ENCODE peak calls at places on chromosome 7, in four cellular contexts. B, J, Q and H are unnamed samples.

GRCh38 chr7:155999631-156000489 is 187.6 kb upstream of the SHH start:
- DNase-seq in Q (no peak), B (no peak), J (no peak), H (no peak)

GRCh38 chr7:69129524-69129923 is 468.8 kb upstream of the AUTS2 start:
- DNase-seq in B (no peak), J (no peak), Q (no peak), H (no peak)

GRCh38 chr7:108529341-108529740 is 3.4 kb upstream of the PNPLA8 start:
- DNase-seq in Q (no peak), J (no peak), B (no peak), H (no peak)

GRCh38 chr7:40211291-40212003 is 76.6 kb downstream of the SUGCT start:
- DNase-seq in J (no peak), B (peak; percentile 72), Q (no peak), H (no peak)

GRCh38 chr7:101186839-101187448 is 6.9 kb upstream of the NAT16 start:
- DNase-seq in Q (no peak), B (no peak), J (no peak), H (peak; percentile 43)

GRCh38 chr7:34299066-34299465 is 359.0 kb upstream of the NPSR1 start:
- DNase-seq in B (no peak), J (no peak), Q (no peak), H (no peak)

GRCh38 chr7:131934452-131934851 is 378.0 kb upstream of the PODXL start:
- DNase-seq in J (peak; percentile 10), B (no peak), Q (no peak), H (no peak)

GRCh38 chr7:34385385-34385784 is 272.6 kb upstream of the NPSR1 start:
- DNase-seq in J (no peak), B (no peak), Q (no peak), H (no peak)

GRCh38 chr7:34875481-34875880 is 161.8 kb downstream of the DPY19L1 start:
- DNase-seq in J (no peak), Q (no peak), B (no peak), H (no peak)

GRCh38 chr7:134723904-134724303 is 55.5 kb upstream of the CALD1 start:
- DNase-seq in Q (no peak), B (no peak), J (no peak), H (no peak)

GRCh38 chr7:116357776-116358670 is 141.5 kb upstream of the CAV2 start:
- DNase-seq in B (peak; percentile 50), Q (no peak), J (no peak), H (peak; percentile 76)

GRCh38 chr7:92404170-92404614 is 43.1 kb upstream of the GATAD1 start:
- DNase-seq in B (peak; percentile 12), Q (no peak), J (no peak), H (no peak)

GRCh38 chr7:38373155-38373554 is 99.7 kb upstream of the TARP start:
- DNase-seq in J (no peak), Q (no peak), B (peak; percentile 15), H (no peak)

GRCh38 chr7:8201846-8202441 is 60.0 kb downstream of the ICA1 start:
- DNase-seq in B (no peak), Q (no peak), J (no peak), H (peak; percentile 27)

GRCh38 chr7:111198255-111198654 is 107.3 kb downstream of the LRRN3 start:
- DNase-seq in Q (no peak), J (no peak), B (peak; percentile 91), H (peak; percentile 95)

GRCh38 chr7:35649711-35650110 is 45.2 kb downstream of the HERPUD2 start:
- DNase-seq in Q (no peak), B (no peak), J (no peak), H (no peak)

GRCh38 chr7:68433462-68433861 is 1164.8 kb upstream of the AUTS2 start:
- DNase-seq in J (no peak), Q (no peak), B (peak; percentile 79), H (no peak)

GRCh38 chr7:27110163-27110976 is 7.9 kb upstream of the HOXA2 start:
- DNase-seq in B (peak; percentile 64), Q (no peak), J (peak; percentile 63), H (peak; percentile 73)

GRCh38 chr7:149883049-149883439 is 9.3 kb downstream of the ATP6V0E2 start:
- DNase-seq in B (no peak), J (no peak), Q (no peak), H (no peak)

GRCh38 chr7:86884152-86884551 is 175.3 kb downstream of the ELAPOR2 start:
- DNase-seq in Q (no peak), J (no peak), B (no peak), H (no peak)

GRCh38 chr7:151091431-151091830 is 5.2 kb downstream of the AGAP3 start:
- DNase-seq in J (no peak), B (no peak), Q (no peak), H (peak; percentile 42)

GRCh38 chr7:113339661-113340060 is 221.3 kb upstream of the SMIM30 start:
- DNase-seq in J (no peak), Q (no peak), B (no peak), H (no peak)

GRCh38 chr7:75756340-75757297 is 15.4 kb downstream of the CCL26 start:
- DNase-seq in Q (no peak), B (peak; percentile 74), J (no peak), H (peak; percentile 48)

GRCh38 chr7:137652721-137653120 is 194.1 kb downstream of the DGKI start:
- DNase-seq in J (no peak), B (peak; percentile 24), Q (no peak), H (peak; percentile 15)

GRCh38 chr7:101402835-101403234 is 40.2 kb downstream of the COL26A1 start:
- DNase-seq in J (no peak), Q (no peak), B (no peak), H (no peak)

GRCh38 chr7:155356323-155357105 is 58.8 kb downstream of the INSIG1 start:
- DNase-seq in B (no peak), J (no peak), Q (no peak), H (peak; percentile 47)

GRCh38 chr7:154650275-154650674 is 352.6 kb downstream of the PAXIP1 start:
- DNase-seq in J (no peak), B (no peak), Q (no peak), H (no peak)

GRCh38 chr7:128027485-128027980 is 3.7 kb downstream of the LRRC4 start:
- DNase-seq in B (no peak), Q (no peak), J (no peak), H (no peak)

GRCh38 chr7:98701372-98701771 is 84.3 kb downstream of the NPTX2 start:
- DNase-seq in Q (no peak), J (no peak), B (no peak), H (no peak)

GRCh38 chr7:98697485-98698240 is 80.6 kb downstream of the NPTX2 start:
- DNase-seq in B (no peak), Q (no peak), J (no peak), H (no peak)

GRCh38 chr7:98702021-98702420 is 84.9 kb downstream of the NPTX2 start:
- DNase-seq in J (no peak), B (no peak), Q (no peak), H (no peak)

GRCh38 chr7:98703916-98704315 is 86.8 kb downstream of the NPTX2 start:
- DNase-seq in J (no peak), B (no peak), Q (no peak), H (no peak)

DNA sequence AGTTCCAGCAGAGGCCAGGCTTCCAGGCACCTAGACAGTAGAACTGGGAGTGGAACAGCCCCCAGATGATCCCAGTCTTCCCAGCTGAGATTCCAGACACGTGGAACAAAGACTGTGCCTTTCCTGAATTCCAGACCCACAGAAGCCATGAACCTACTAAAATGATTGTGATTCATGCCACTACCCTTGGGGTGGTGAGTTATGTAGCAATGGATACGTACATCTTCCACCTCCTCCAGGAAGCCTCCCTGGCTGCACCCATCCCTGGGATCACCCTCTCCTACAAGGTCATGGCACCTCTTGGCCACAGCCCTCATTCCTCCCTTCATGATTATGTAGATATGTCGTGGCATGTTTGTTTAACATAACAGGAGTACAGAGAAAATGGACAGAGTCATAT is 83.4 kb downstream of the NPTX2 start:
- DNase-seq in B (no peak), J (no peak), Q (no peak), H (no peak)
- TF ChIP-seq CTCF in B (no peak), J (no peak), Q (no peak), H (no peak)

GRCh38 chr7:91288208-91288824 is 24.1 kb downstream of the FZD1 start:
- DNase-seq in Q (no peak), J (no peak), B (peak; percentile 25), H (peak; percentile 65)

GRCh38 chr7:91291902-91292301 is 27.7 kb downstream of the FZD1 start:
- DNase-seq in J (no peak), Q (no peak), B (no peak), H (no peak)

GRCh38 chr7:91287685-91288084 is 23.5 kb downstream of the FZD1 start:
- DNase-seq in Q (no peak), B (peak; percentile 23), J (peak; percentile 24), H (no peak)

GRCh38 chr7:91291302-91291701 is 27.1 kb downstream of the FZD1 start:
- DNase-seq in J (no peak), B (no peak), Q (no peak), H (no peak)

GRCh38 chr7:91289633-91290260 is 25.5 kb downstream of the FZD1 start:
- DNase-seq in J (no peak), B (no peak), Q (no peak), H (no peak)
- TF ChIP-seq CTCF in J (no peak), B (no peak), Q (no peak), H (no peak)

GRCh38 chr7:953547-954327 is 743 bp downstream of the ADAP1 start:
- DNase-seq in Q (no peak), B (peak; percentile 51), J (peak; percentile 55), H (peak; percentile 54)

GRCh38 chr7:952548-953441 is 1.7 kb downstream of the ADAP1 start:
- DNase-seq in B (no peak), J (no peak), Q (no peak), H (no peak)

GRCh38 chr7:956031-956430 is 1.6 kb upstream of the ADAP1 start:
- DNase-seq in Q (no peak), B (no peak), J (no peak), H (no peak)

GRCh38 chr7:951881-952547 is 2.5 kb downstream of the ADAP1 start:
- DNase-seq in Q (no peak), J (no peak), B (no peak), H (no peak)

GRCh38 chr7:954330-955238 is at the start of gene ADAP1:
- DNase-seq in B (peak; percentile 58), Q (peak; percentile 93), J (no peak), H (peak; percentile 49)
- TF ChIP-seq CTCF in B (no peak), Q (peak; percentile 72), J (no peak), H (no peak)

GRCh38 chr7:123494193-123494796 is 40.1 kb downstream of the IQUB start:
- DNase-seq in Q (peak; percentile 36), J (peak; percentile 24), B (peak; percentile 65), H (peak; percentile 67)

DNA sequence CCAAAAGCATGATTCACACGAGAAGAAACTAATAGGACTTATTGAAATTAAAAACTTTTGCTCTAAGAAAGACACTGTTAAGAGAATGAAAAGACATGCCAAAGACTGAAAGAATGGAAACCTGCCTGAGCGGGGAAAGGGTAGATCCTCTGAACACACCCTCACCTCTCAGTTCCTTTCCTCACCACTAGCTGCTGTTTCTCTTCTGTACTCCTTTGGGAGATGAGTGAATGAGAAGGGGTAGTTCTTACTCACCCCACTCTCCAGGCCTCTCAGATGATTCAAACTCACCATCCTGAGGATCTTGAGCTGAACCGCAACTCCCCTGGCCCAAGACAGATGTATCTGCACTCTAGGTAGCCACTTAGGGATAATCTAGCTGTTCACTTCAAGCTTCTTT is 41.9 kb downstream of the IQUB start:
- DNase-seq in B (no peak), J (no peak), Q (no peak), H (no peak)
- TF ChIP-seq CTCF in B (peak; percentile 8), J (no peak), Q (no peak), H (no peak)